ENCODE peak calls at places on chromosome 7, in eight cellular contexts. One of them, this sample, is unnamed.

GRCh38 chr7:50369408-50370026 is 65.0 kb downstream of the IKZF1 start:
- DNase-seq in AG08395: no peak
- DNase-seq in cardiac septum: no peak
- DNase-seq in upper lobe of left lung: no peak
- DNase-seq in CD8-positive, alpha-beta T cell: peak
- DNase-seq in Ammon's horn: no peak
- DNase-seq in hepatocyte: no peak
- DNase-seq in stimulated activated naive CD4-positive, alpha-beta T cell treated with Interleukin-2 at 50 U/mL for 16 hours: no peak
- DNase-seq in this sample: no peak

GRCh38 chr7:117839507-117839906 is 33.7 kb downstream of the CTTNBP2 start:
- DNase-seq in AG08395: no peak
- DNase-seq in cardiac septum: no peak
- DNase-seq in upper lobe of left lung: no peak
- DNase-seq in CD8-positive, alpha-beta T cell: no peak
- DNase-seq in Ammon's horn: no peak
- DNase-seq in hepatocyte: no peak
- DNase-seq in stimulated activated naive CD4-positive, alpha-beta T cell treated with Interleukin-2 at 50 U/mL for 16 hours: no peak
- DNase-seq in this sample: no peak

GRCh38 chr7:23357190-23358093 is 58.3 kb downstream of the MALSU1 start:
- DNase-seq in AG08395: no peak
- DNase-seq in cardiac septum: no peak
- DNase-seq in upper lobe of left lung: no peak
- DNase-seq in CD8-positive, alpha-beta T cell: no peak
- DNase-seq in Ammon's horn: peak
- DNase-seq in hepatocyte: peak
- DNase-seq in stimulated activated naive CD4-positive, alpha-beta T cell treated with Interleukin-2 at 50 U/mL for 16 hours: no peak
- DNase-seq in this sample: no peak

GRCh38 chr7:86629-87028 is 105.7 kb upstream of the FAM20C start:
- DNase-seq in AG08395: no peak
- DNase-seq in cardiac septum: peak
- DNase-seq in upper lobe of left lung: no peak
- DNase-seq in CD8-positive, alpha-beta T cell: no peak
- DNase-seq in Ammon's horn: no peak
- DNase-seq in hepatocyte: peak
- DNase-seq in stimulated activated naive CD4-positive, alpha-beta T cell treated with Interleukin-2 at 50 U/mL for 16 hours: no peak
- DNase-seq in this sample: no peak

GRCh38 chr7:47726047-47726726 is 144.3 kb upstream of the TNS3 start:
- DNase-seq in AG08395: no peak
- DNase-seq in cardiac septum: no peak
- DNase-seq in upper lobe of left lung: no peak
- DNase-seq in CD8-positive, alpha-beta T cell: no peak
- DNase-seq in Ammon's horn: no peak
- DNase-seq in hepatocyte: no peak
- DNase-seq in stimulated activated naive CD4-positive, alpha-beta T cell treated with Interleukin-2 at 50 U/mL for 16 hours: no peak
- DNase-seq in this sample: no peak

GRCh38 chr7:78770422-78771410 is 682.8 kb downstream of the MAGI2 start:
- DNase-seq in AG08395: peak
- DNase-seq in cardiac septum: no peak
- DNase-seq in upper lobe of left lung: no peak
- DNase-seq in CD8-positive, alpha-beta T cell: no peak
- DNase-seq in Ammon's horn: peak
- DNase-seq in hepatocyte: peak
- DNase-seq in stimulated activated naive CD4-positive, alpha-beta T cell treated with Interleukin-2 at 50 U/mL for 16 hours: no peak
- DNase-seq in this sample: peak

GRCh38 chr7:3722396-3722846 is 421.4 kb downstream of the SDK1 start:
- DNase-seq in AG08395: no peak
- DNase-seq in cardiac septum: no peak
- DNase-seq in upper lobe of left lung: no peak
- DNase-seq in CD8-positive, alpha-beta T cell: peak
- DNase-seq in Ammon's horn: peak
- DNase-seq in hepatocyte: peak
- DNase-seq in stimulated activated naive CD4-positive, alpha-beta T cell treated with Interleukin-2 at 50 U/mL for 16 hours: no peak
- DNase-seq in this sample: no peak

GRCh38 chr7:74297516-74298233 is 8.5 kb downstream of the CLIP2 start:
- DNase-seq in AG08395: no peak
- DNase-seq in cardiac septum: no peak
- DNase-seq in upper lobe of left lung: no peak
- DNase-seq in CD8-positive, alpha-beta T cell: no peak
- DNase-seq in Ammon's horn: no peak
- DNase-seq in hepatocyte: no peak
- DNase-seq in stimulated activated naive CD4-positive, alpha-beta T cell treated with Interleukin-2 at 50 U/mL for 16 hours: no peak
- DNase-seq in this sample: no peak

GRCh38 chr7:98119257-98119918 is 12.7 kb downstream of the LMTK2 start:
- DNase-seq in AG08395: peak
- DNase-seq in cardiac septum: no peak
- DNase-seq in upper lobe of left lung: peak
- DNase-seq in CD8-positive, alpha-beta T cell: no peak
- DNase-seq in Ammon's horn: no peak
- DNase-seq in hepatocyte: peak
- DNase-seq in stimulated activated naive CD4-positive, alpha-beta T cell treated with Interleukin-2 at 50 U/mL for 16 hours: no peak
- DNase-seq in this sample: no peak

GRCh38 chr7:31105256-31105950 is 53.3 kb downstream of the ADCYAP1R1 start:
- DNase-seq in AG08395: no peak
- DNase-seq in cardiac septum: peak
- DNase-seq in upper lobe of left lung: no peak
- DNase-seq in CD8-positive, alpha-beta T cell: no peak
- DNase-seq in Ammon's horn: no peak
- DNase-seq in hepatocyte: no peak
- DNase-seq in stimulated activated naive CD4-positive, alpha-beta T cell treated with Interleukin-2 at 50 U/mL for 16 hours: no peak
- DNase-seq in this sample: no peak

GRCh38 chr7:252981-253380 is 37.0 kb upstream of the FOXL3 start:
- DNase-seq in AG08395: no peak
- DNase-seq in cardiac septum: no peak
- DNase-seq in upper lobe of left lung: no peak
- DNase-seq in CD8-positive, alpha-beta T cell: no peak
- DNase-seq in Ammon's horn: no peak
- DNase-seq in hepatocyte: no peak
- DNase-seq in stimulated activated naive CD4-positive, alpha-beta T cell treated with Interleukin-2 at 50 U/mL for 16 hours: no peak
- DNase-seq in this sample: no peak

GRCh38 chr7:30752979-30753378 is 1.0 kb downstream of the INMT start:
- DNase-seq in AG08395: peak
- DNase-seq in cardiac septum: peak
- DNase-seq in upper lobe of left lung: peak
- DNase-seq in CD8-positive, alpha-beta T cell: no peak
- DNase-seq in Ammon's horn: no peak
- DNase-seq in hepatocyte: no peak
- DNase-seq in stimulated activated naive CD4-positive, alpha-beta T cell treated with Interleukin-2 at 50 U/mL for 16 hours: no peak
- DNase-seq in this sample: no peak

GRCh38 chr7:8159595-8159994 is 102.4 kb downstream of the ICA1 start:
- DNase-seq in AG08395: no peak
- DNase-seq in cardiac septum: no peak
- DNase-seq in upper lobe of left lung: no peak
- DNase-seq in CD8-positive, alpha-beta T cell: no peak
- DNase-seq in Ammon's horn: no peak
- DNase-seq in hepatocyte: no peak
- DNase-seq in stimulated activated naive CD4-positive, alpha-beta T cell treated with Interleukin-2 at 50 U/mL for 16 hours: no peak
- DNase-seq in this sample: no peak

GRCh38 chr7:156759143-156759542 is 118.6 kb downstream of the RNF32 start:
- DNase-seq in AG08395: no peak
- DNase-seq in cardiac septum: no peak
- DNase-seq in upper lobe of left lung: no peak
- DNase-seq in CD8-positive, alpha-beta T cell: no peak
- DNase-seq in Ammon's horn: no peak
- DNase-seq in hepatocyte: peak
- DNase-seq in stimulated activated naive CD4-positive, alpha-beta T cell treated with Interleukin-2 at 50 U/mL for 16 hours: no peak
- DNase-seq in this sample: no peak

GRCh38 chr7:106655703-106656498 is 5.1 kb downstream of the CCDC71L start:
- DNase-seq in AG08395: no peak
- DNase-seq in cardiac septum: no peak
- DNase-seq in upper lobe of left lung: no peak
- DNase-seq in CD8-positive, alpha-beta T cell: no peak
- DNase-seq in Ammon's horn: no peak
- DNase-seq in hepatocyte: no peak
- DNase-seq in stimulated activated naive CD4-positive, alpha-beta T cell treated with Interleukin-2 at 50 U/mL for 16 hours: no peak
- DNase-seq in this sample: no peak

This sample was measured in HFF-Myc.